ENCODE peak calls at places on chromosomes 7 and 10, in five cellular contexts. One of them, this sample, is unnamed.

GRCh38 chr7:107960306-107960705 is 42.7 kb downstream of the LAMB1 start:
- DNase-seq in Peyer's patch: no peak
- DNase-seq in fibroblast of mammary gland: no peak
- DNase-seq in fibroblast of pulmonary artery: no peak
- DNase-seq in spleen: no peak
- DNase-seq in this sample: no peak

GRCh38 chr7:12458520-12459131 is 55.0 kb upstream of the VWDE start:
- DNase-seq in Peyer's patch: no peak
- DNase-seq in fibroblast of mammary gland: peak
- DNase-seq in fibroblast of pulmonary artery: peak
- DNase-seq in spleen: no peak
- DNase-seq in this sample: no peak

GRCh38 chr7:85522070-85522469 is 335.2 kb upstream of the SEMA3D start:
- DNase-seq in Peyer's patch: no peak
- DNase-seq in fibroblast of mammary gland: no peak
- DNase-seq in fibroblast of pulmonary artery: no peak
- DNase-seq in spleen: no peak
- DNase-seq in this sample: no peak

GRCh38 chr7:142867097-142867378 is 12.2 kb downstream of the EPHB6 start:
- DNase-seq in Peyer's patch: no peak
- DNase-seq in fibroblast of mammary gland: no peak
- DNase-seq in fibroblast of pulmonary artery: no peak
- DNase-seq in spleen: no peak
- DNase-seq in this sample: no peak

GRCh38 chr7:43764039-43764789 is 5.7 kb downstream of the BLVRA start:
- DNase-seq in Peyer's patch: no peak
- DNase-seq in fibroblast of mammary gland: peak
- DNase-seq in fibroblast of pulmonary artery: peak
- DNase-seq in spleen: peak
- DNase-seq in this sample: no peak

GRCh38 chr10:31776159-31776558 is 152.5 kb downstream of the ARHGAP12 start:
- DNase-seq in Peyer's patch: no peak
- DNase-seq in fibroblast of mammary gland: no peak
- DNase-seq in fibroblast of pulmonary artery: no peak
- DNase-seq in spleen: no peak
- DNase-seq in this sample: no peak

GRCh38 chr10:3213174-3213573 is 40.6 kb upstream of the PITRM1 start:
- DNase-seq in Peyer's patch: no peak
- DNase-seq in fibroblast of mammary gland: peak
- DNase-seq in fibroblast of pulmonary artery: peak
- DNase-seq in spleen: no peak
- DNase-seq in this sample: no peak

GRCh38 chr7:33743594-33743993 is 161.7 kb upstream of the BMPER start:
- DNase-seq in Peyer's patch: no peak
- DNase-seq in fibroblast of mammary gland: peak
- DNase-seq in fibroblast of pulmonary artery: peak
- DNase-seq in spleen: no peak
- DNase-seq in this sample: peak

GRCh38 chr10:59668081-59668480 is 41.6 kb downstream of the SLC16A9 start:
- DNase-seq in Peyer's patch: no peak
- DNase-seq in fibroblast of mammary gland: no peak
- DNase-seq in fibroblast of pulmonary artery: no peak
- DNase-seq in spleen: no peak
- DNase-seq in this sample: no peak

GRCh38 chr10:133039823-133040704 is 47.7 kb upstream of the ADGRA1 start:
- DNase-seq in Peyer's patch: no peak
- DNase-seq in fibroblast of mammary gland: no peak
- DNase-seq in fibroblast of pulmonary artery: no peak
- DNase-seq in spleen: no peak
- DNase-seq in this sample: no peak

GRCh38 chr10:71259282-71259681 is 46.9 kb downstream of the UNC5B start:
- DNase-seq in Peyer's patch: no peak
- DNase-seq in fibroblast of mammary gland: no peak
- DNase-seq in fibroblast of pulmonary artery: no peak
- DNase-seq in spleen: no peak
- DNase-seq in this sample: no peak

GRCh38 chr10:71260622-71261325 is 48.4 kb downstream of the UNC5B start:
- DNase-seq in Peyer's patch: no peak
- DNase-seq in fibroblast of mammary gland: peak
- DNase-seq in fibroblast of pulmonary artery: peak
- DNase-seq in spleen: no peak
- DNase-seq in this sample: peak

GRCh38 chr10:71258046-71258445 is 45.7 kb downstream of the UNC5B start:
- DNase-seq in Peyer's patch: no peak
- DNase-seq in fibroblast of mammary gland: no peak
- DNase-seq in fibroblast of pulmonary artery: no peak
- DNase-seq in spleen: no peak
- DNase-seq in this sample: no peak

GRCh38 chr10:71258446-71259145 is 46.2 kb downstream of the UNC5B start:
- DNase-seq in Peyer's patch: no peak
- DNase-seq in fibroblast of mammary gland: no peak
- DNase-seq in fibroblast of pulmonary artery: no peak
- DNase-seq in spleen: no peak
- DNase-seq in this sample: no peak

GRCh38 chr10:71259815-71260501 is 47.6 kb downstream of the UNC5B start:
- DNase-seq in Peyer's patch: no peak
- DNase-seq in fibroblast of mammary gland: no peak
- DNase-seq in fibroblast of pulmonary artery: no peak
- DNase-seq in spleen: no peak
- DNase-seq in this sample: peak
- H3K4me3 ChIP-seq in Peyer's patch: no peak
- H3K4me3 ChIP-seq in fibroblast of mammary gland: no peak
- H3K4me3 ChIP-seq in fibroblast of pulmonary artery: no peak
- H3K4me3 ChIP-seq in spleen: no peak
- H3K4me3 ChIP-seq in this sample: no peak

GRCh38 chr7:84196007-84196551 is 1.5 kb upstream of the SEMA3A start:
- DNase-seq in Peyer's patch: no peak
- DNase-seq in fibroblast of mammary gland: peak
- DNase-seq in fibroblast of pulmonary artery: peak
- DNase-seq in spleen: no peak
- DNase-seq in this sample: peak
- H3K4me3 ChIP-seq in Peyer's patch: no peak
- H3K4me3 ChIP-seq in fibroblast of mammary gland: peak
- H3K4me3 ChIP-seq in fibroblast of pulmonary artery: peak
- H3K4me3 ChIP-seq in spleen: no peak
- H3K4me3 ChIP-seq in this sample: peak

GRCh38 chr10:69501657-69502056 is 50.4 kb downstream of the TSPAN15 start:
- DNase-seq in Peyer's patch: peak
- DNase-seq in fibroblast of mammary gland: no peak
- DNase-seq in fibroblast of pulmonary artery: no peak
- DNase-seq in spleen: peak
- DNase-seq in this sample: no peak
- H3K4me3 ChIP-seq in Peyer's patch: no peak
- H3K4me3 ChIP-seq in fibroblast of mammary gland: no peak
- H3K4me3 ChIP-seq in fibroblast of pulmonary artery: no peak
- H3K4me3 ChIP-seq in spleen: no peak
- H3K4me3 ChIP-seq in this sample: no peak

GRCh38 chr7:98800996-98801395 is 68.8 kb downstream of the TMEM130 start:
- DNase-seq in Peyer's patch: no peak
- DNase-seq in fibroblast of mammary gland: no peak
- DNase-seq in fibroblast of pulmonary artery: no peak
- DNase-seq in spleen: no peak
- DNase-seq in this sample: no peak

GRCh38 chr7:98797150-98797549 is 72.7 kb downstream of the TMEM130 start:
- DNase-seq in Peyer's patch: no peak
- DNase-seq in fibroblast of mammary gland: no peak
- DNase-seq in fibroblast of pulmonary artery: no peak
- DNase-seq in spleen: no peak
- DNase-seq in this sample: no peak

GRCh38 chr7:98795741-98796493 is 73.9 kb downstream of the TMEM130 start:
- DNase-seq in Peyer's patch: no peak
- DNase-seq in fibroblast of mammary gland: no peak
- DNase-seq in fibroblast of pulmonary artery: no peak
- DNase-seq in spleen: no peak
- DNase-seq in this sample: no peak
- H3K4me3 ChIP-seq in Peyer's patch: no peak
- H3K4me3 ChIP-seq in fibroblast of mammary gland: no peak
- H3K4me3 ChIP-seq in fibroblast of pulmonary artery: no peak
- H3K4me3 ChIP-seq in spleen: no peak
- H3K4me3 ChIP-seq in this sample: no peak

GRCh38 chr10:124509836-124510535 is 48.4 kb downstream of the LHPP start:
- DNase-seq in Peyer's patch: no peak
- DNase-seq in fibroblast of mammary gland: no peak
- DNase-seq in fibroblast of pulmonary artery: no peak
- DNase-seq in spleen: no peak
- DNase-seq in this sample: no peak
- H3K4me3 ChIP-seq in Peyer's patch: no peak
- H3K4me3 ChIP-seq in fibroblast of mammary gland: no peak
- H3K4me3 ChIP-seq in fibroblast of pulmonary artery: no peak
- H3K4me3 ChIP-seq in spleen: no peak
- H3K4me3 ChIP-seq in this sample: no peak

This sample was measured in MG63.